ENCODE peak calls at places on chromosomes 1 and 21, in six cellular contexts. P, C, V, K, N and G are unnamed samples.

GRCh38 chr1:44557756-44558155 is 116.5 kb downstream of the TMEM53 start:
- DNase-seq in N (no peak), K (no peak), C (no peak), V (no peak), P (no peak), G (no peak)

GRCh38 chr1:158124999-158125398 is 55.7 kb upstream of the CD1D start:
- DNase-seq in P (peak; percentile 42), N (peak; percentile 87), C (peak; percentile 87), K (peak; percentile 85), V (peak; percentile 87), G (peak; percentile 88)

GRCh38 chr1:9825101-9826074 is 1.6 kb upstream of the CLSTN1 start:
- DNase-seq in C (peak; percentile 85), N (peak; percentile 66), V (no peak), K (peak; percentile 78), P (peak; percentile 31), G (peak; percentile 58)

GRCh38 chr1:61782771-61783170 is 40.5 kb downstream of the PATJ start:
- DNase-seq in K (no peak), P (peak; percentile 3), V (no peak), C (no peak), N (no peak), G (peak; percentile 65)

GRCh38 chr21:41761211-41762181 is 5.4 kb downstream of the RIPK4 start:
- DNase-seq in V (peak; percentile 26), N (no peak), C (peak; percentile 75), P (no peak), K (peak; percentile 68), G (no peak)

GRCh38 chr1:17045140-17045539 is 8.7 kb downstream of the SDHB start:
- DNase-seq in P (no peak), C (no peak), V (no peak), K (no peak), N (no peak), G (no peak)

GRCh38 chr1:174743654-174744561 is 255.8 kb upstream of the CACYBP start:
- DNase-seq in P (no peak), N (no peak), V (no peak), K (no peak), C (no peak), G (peak; percentile 56)

GRCh38 chr1:231340328-231341013 is 2.4 kb downstream of the SPRTN start:
- DNase-seq in P (no peak), N (no peak), K (no peak), C (no peak), V (no peak), G (no peak)

GRCh38 chr1:79501153-79501552 is 494.6 kb upstream of the ADGRL4 start:
- DNase-seq in V (no peak), C (no peak), N (no peak), P (no peak), K (no peak), G (no peak)

GRCh38 chr1:31943546-31944184 is 5.5 kb upstream of the PTP4A2 start:
- DNase-seq in K (no peak), N (no peak), P (peak; percentile 45), V (no peak), C (no peak), G (peak; percentile 79)

GRCh38 chr1:21657456-21658190 is 11.5 kb downstream of the RAP1GAP start:
- DNase-seq in V (no peak), C (no peak), P (no peak), N (no peak), K (no peak), G (no peak)

GRCh38 chr1:23376890-23377811 is 7.5 kb upstream of the ZNF436 start:
- DNase-seq in N (no peak), C (no peak), V (no peak), K (peak; percentile 46), P (no peak), G (no peak)

GRCh38 chr1:15311886-15312285 is 64.9 kb downstream of the FHAD1 start:
- DNase-seq in N (no peak), V (no peak), K (no peak), C (no peak), P (no peak), G (no peak)

GRCh38 chr1:88736633-88737248 is 52.7 kb downstream of the PKN2 start:
- DNase-seq in K (no peak), P (peak; percentile 16), V (no peak), N (peak; percentile 40), C (no peak), G (peak; percentile 49)

GRCh38 chr1:65149753-65150463 is 1.9 kb downstream of the AK4 start:
- DNase-seq in C (no peak), P (no peak), V (no peak), K (no peak), N (no peak), G (no peak)

GRCh38 chr1:6882414-6882813 is 97.2 kb downstream of the CAMTA1 start:
- DNase-seq in K (no peak), N (no peak), P (no peak), V (no peak), C (no peak), G (no peak)

GRCh38 chr1:168623838-168624237 is 47.4 kb downstream of the XCL1 start:
- DNase-seq in V (no peak), N (no peak), C (no peak), P (no peak), K (no peak), G (no peak)

GRCh38 chr1:88029142-88029541 is 654.9 kb upstream of the PKN2 start:
- DNase-seq in C (no peak), V (no peak), P (no peak), K (no peak), N (peak; percentile 39), G (no peak)

GRCh38 chr1:229563701-229564100 is 5.2 kb upstream of the ABCB10 start:
- DNase-seq in N (no peak), P (no peak), V (no peak), K (no peak), C (no peak), G (no peak)

GRCh38 chr1:30088594-30089556 is 634.5 kb downstream of the MATN1 start:
- DNase-seq in V (no peak), P (no peak), K (peak; percentile 85), C (peak; percentile 40), N (no peak), G (no peak)

GRCh38 chr1:183989078-183989577 is 48.4 kb downstream of the COLGALT2 start:
- DNase-seq in P (peak; percentile 55), C (peak; percentile 59), K (no peak), V (no peak), N (no peak), G (peak; percentile 86)

GRCh38 chr21:42245348-42246185 is 26.6 kb downstream of the ABCG1 start:
- DNase-seq in K (no peak), V (no peak), C (peak; percentile 52), N (no peak), P (no peak), G (no peak)

GRCh38 chr21:44300262-44300959 is 558 bp downstream of the PFKL start:
- DNase-seq in C (peak; percentile 81), P (peak; percentile 72), V (peak; percentile 49), N (peak; percentile 61), K (peak; percentile 74), G (peak; percentile 73)

GRCh38 chr21:44303490-44303981 is 3.7 kb downstream of the PFKL start:
- DNase-seq in C (no peak), K (no peak), P (no peak), V (no peak), N (peak; percentile 75), G (no peak)

GRCh38 chr21:44304041-44304738 is 4.3 kb downstream of the PFKL start:
- DNase-seq in V (no peak), P (no peak), K (no peak), C (no peak), N (no peak), G (no peak)

GRCh38 chr21:44301093-44301492 is 1.2 kb downstream of the PFKL start:
- DNase-seq in C (no peak), P (no peak), V (no peak), N (no peak), K (no peak), G (no peak)

GRCh38 chr21:44301961-44302406 is 2.1 kb downstream of the PFKL start:
- DNase-seq in P (no peak), V (no peak), C (no peak), K (no peak), N (no peak), G (no peak)
- TF ChIP-seq CTCF in P (no peak), V (no peak), C (peak; percentile 7), K (no peak), N (no peak), G (peak; percentile 4)

GRCh38 chr21:35028451-35028757 is 20.7 kb downstream of the RUNX1 start:
- DNase-seq in N (no peak), P (no peak), V (no peak), C (no peak), K (no peak), G (no peak)
- H3K4me3 ChIP-seq in N (no peak overlapping the region), P (no peak overlapping the region), V (no peak overlapping the region), C (no peak overlapping the region), K (no peak overlapping the region), G (no peak overlapping the region)

GRCh38 chr1:112714313-112715263 is 544 bp downstream of the PPM1J start:
- DNase-seq in K (no peak), P (peak; percentile 46), C (peak; percentile 72), V (no peak), N (no peak), G (no peak)
- TF ChIP-seq CTCF in K (no peak), P (no peak), C (no peak), V (peak; percentile 17), N (no peak), G (no peak)

DNA sequence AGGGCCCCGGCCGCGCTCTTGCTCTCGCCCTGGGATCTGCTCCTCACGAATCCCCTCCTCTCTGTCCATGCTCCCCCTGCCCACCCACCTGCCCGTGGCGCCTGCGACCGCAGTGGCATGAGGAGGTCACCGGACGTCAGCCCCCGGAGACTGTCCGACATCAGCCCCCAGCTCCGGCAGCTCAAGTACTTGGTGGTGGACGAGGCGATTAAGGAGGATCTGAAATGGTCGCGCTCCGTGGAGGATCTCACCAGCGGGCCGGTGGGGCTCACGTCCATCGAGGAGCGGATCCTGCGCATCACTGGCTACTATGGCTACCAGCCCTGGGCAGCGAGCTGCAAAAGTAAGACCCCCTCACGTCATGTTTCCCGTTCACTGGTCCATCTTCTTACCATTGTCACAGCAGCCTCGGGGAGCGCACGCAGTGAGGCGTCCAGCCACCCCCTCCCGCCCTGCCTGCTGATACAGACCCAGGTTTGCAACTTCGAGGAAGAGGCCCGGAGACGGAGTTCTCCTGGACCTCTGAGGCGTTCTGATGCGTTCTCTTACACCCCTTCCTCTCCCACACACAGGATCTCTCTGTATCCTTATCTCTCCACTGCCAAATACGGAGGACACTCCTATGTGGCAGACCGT is 1.1 kb downstream of the SLC35F3 start:
- DNase-seq in P (peak; percentile 12), V (no peak), C (no peak), N (no peak), K (no peak), G (no peak)
- H3K4me3 ChIP-seq in P (no peak overlapping the region), V (no peak overlapping the region), C (no peak overlapping the region), N (no peak overlapping the region), K (no peak overlapping the region), G (no peak overlapping the region)

GRCh38 chr1:153028771-153029170 is 2.2 kb upstream of the SPRR1B start:
- DNase-seq in N (no peak), P (no peak), C (no peak), K (no peak), V (no peak), G (no peak)

GRCh38 chr1:153032073-153032472 is 1.1 kb downstream of the SPRR1B start:
- DNase-seq in N (no peak), P (no peak), K (no peak), C (no peak), V (no peak), G (no peak)

GRCh38 chr1:153035211-153035610 is 4.2 kb downstream of the SPRR1B start:
- DNase-seq in N (no peak), C (no peak), V (no peak), K (no peak), P (no peak), G (no peak)

GRCh38 chr1:153030895-153031294 is at the start of gene SPRR1B:
- DNase-seq in V (no peak), C (no peak), P (no peak), N (no peak), K (no peak), G (no peak)

GRCh38 chr1:153032677-153033308 is 1.8 kb downstream of the SPRR1B start:
- DNase-seq in K (no peak), N (no peak), C (no peak), P (no peak), V (no peak), G (peak; percentile 26)
- TF ChIP-seq CTCF in K (no peak), N (no peak), C (no peak), P (peak; percentile 46), V (no peak), G (peak; percentile 24)